ENCODE peak calls at places on chromosomes 5 and 9, in seven cellular contexts. W is MCF 10A, S is PC-9, X is non-pigmented ciliary epithelial cell, Q is left cardiac atrium, Y is A172, U is putamen. N is an unnamed sample.

GRCh38 chr5:135435467-135436330 is 11.4 kb downstream of the DCANP1 start:
- DNase-seq in W (no peak), S (no peak), X (no peak), Q (no peak), Y (no peak), U (no peak), N (no peak)

GRCh38 chr5:146633273-146633672 is 117.3 kb upstream of the GPR151 start:
- DNase-seq in W (no peak), S (no peak), X (no peak), Q (no peak), Y (no peak), U (no peak), N (no peak)

GRCh38 chr9:126614455-126615248 is 924 bp downstream of the LMX1B start:
- DNase-seq in W (no peak), S (no peak), X (no peak), Q (no peak), Y (no peak), U (no peak), N (no peak)

GRCh38 chr9:134307674-134308638 is 18.3 kb upstream of the RXRA start:
- DNase-seq in W (no peak), S (no peak), X (no peak), Q (peak), Y (no peak), U (no peak), N (no peak)

GRCh38 chr9:135224286-135224871 is 136.9 kb downstream of the OLFM1 start:
- DNase-seq in W (peak), S (no peak), X (no peak), Q (no peak), Y (no peak), U (no peak), N (no peak)

GRCh38 chr9:1362845-1363244 is 312.7 kb downstream of the DMRT2 start:
- DNase-seq in W (no peak), S (no peak), X (no peak), Q (no peak), Y (no peak), U (no peak), N (no peak)

GRCh38 chr5:60630836-60631235 is 69.1 kb downstream of the DEPDC1B start:
- DNase-seq in W (no peak), S (no peak), X (no peak), Q (no peak), Y (no peak), U (no peak), N (no peak)

GRCh38 chr9:129656795-129657390 is 8.6 kb upstream of the PRRX2 start:
- DNase-seq in W (peak), S (peak), X (no peak), Q (no peak), Y (peak), U (no peak), N (peak)

GRCh38 chr5:145787001-145787400 is 48.1 kb downstream of the PRELID2 start:
- DNase-seq in W (no peak), S (no peak), X (no peak), Q (no peak), Y (no peak), U (no peak), N (no peak)

GRCh38 chr5:6201626-6202025 is 176.7 kb downstream of the MED10 start:
- DNase-seq in W (no peak), S (no peak), X (no peak), Q (no peak), Y (peak), U (no peak), N (no peak)

GRCh38 chr9:111572945-111573604 is 26.4 kb downstream of the PTGR1 start:
- DNase-seq in W (no peak), S (no peak), X (peak), Q (no peak), Y (peak), U (peak), N (no peak)

GRCh38 chr5:115430374-115430773 is 114.2 kb downstream of the FEM1C start:
- DNase-seq in W (no peak), S (no peak), X (no peak), Q (no peak), Y (no peak), U (no peak), N (no peak)

GRCh38 chr9:36337865-36338264 is 62.2 kb downstream of the RNF38 start:
- DNase-seq in W (peak), S (no peak), X (no peak), Q (peak), Y (no peak), U (no peak), N (no peak)

GRCh38 chr5:181037365-181037861 is 2.7 kb upstream of the BTNL9 start:
- DNase-seq in W (no peak), S (no peak), X (no peak), Q (no peak), Y (no peak), U (no peak), N (no peak)

GRCh38 chr5:3218096-3218495 is 377.5 kb upstream of the IRX1 start:
- DNase-seq in W (no peak), S (no peak), X (no peak), Q (no peak), Y (no peak), U (no peak), N (no peak)

GRCh38 chr5:134568761-134569725 is 43.6 kb downstream of the JADE2 start:
- DNase-seq in W (peak), S (peak), X (no peak), Q (peak), Y (peak), U (peak), N (peak)

GRCh38 chr5:176677209-176677931 is 30.1 kb downstream of the TSPAN17 start:
- DNase-seq in W (no peak), S (no peak), X (no peak), Q (peak), Y (no peak), U (no peak), N (no peak)

GRCh38 chr5:147558826-147559225 is 49.0 kb upstream of the DPYSL3 start:
- DNase-seq in W (peak), S (no peak), X (no peak), Q (peak), Y (peak), U (no peak), N (peak)

GRCh38 chr5:122430328-122430586 is 118.2 kb downstream of the SNCAIP start:
- DNase-seq in W (no peak), S (no peak), X (no peak), Q (no peak), Y (no peak), U (no peak), N (no peak)

GRCh38 chr5:126044111-126044668 is 379.0 kb upstream of the GRAMD2B start:
- DNase-seq in W (no peak), S (no peak), X (peak), Q (no peak), Y (peak), U (no peak), N (peak)

GRCh38 chr5:161546463-161547301 is at the start of gene GABRB2:
- DNase-seq in W (peak), S (no peak), X (no peak), Q (peak), Y (no peak), U (peak), N (peak)

GRCh38 chr5:154205441-154206117 is 15.0 kb downstream of the GALNT10 start:
- DNase-seq in W (no peak), S (no peak), X (no peak), Q (no peak), Y (peak), U (no peak), N (no peak)

GRCh38 chr5:33102551-33102950 is 338.2 kb upstream of the TARS1 start:
- DNase-seq in W (no peak), S (no peak), X (peak), Q (no peak), Y (no peak), U (no peak), N (no peak)

GRCh38 chr5:65062684-65063083 is 294.0 kb downstream of the CWC27 start:
- DNase-seq in W (peak), S (no peak), X (peak), Q (peak), Y (peak), U (no peak), N (peak)

GRCh38 chr5:79014631-79015030 is 29.5 kb upstream of the ARSB start:
- DNase-seq in W (no peak), S (no peak), X (no peak), Q (no peak), Y (no peak), U (no peak), N (no peak)

GRCh38 chr5:7877851-7878250 is 8.9 kb downstream of the MTRR start:
- DNase-seq in W (peak), S (no peak), X (no peak), Q (no peak), Y (no peak), U (no peak), N (peak)

GRCh38 chr9:79390077-79390673 is 181.6 kb upstream of the TLE4 start:
- DNase-seq in W (peak), S (no peak), X (no peak), Q (no peak), Y (peak), U (no peak), N (no peak)

GRCh38 chr5:116573279-116573616 is 1.4 kb downstream of the SEMA6A start:
- DNase-seq in W (no peak), S (no peak), X (no peak), Q (peak), Y (no peak), U (peak), N (no peak)

GRCh38 chr5:1512541-1513291 is 11.0 kb downstream of the LPCAT1 start:
- DNase-seq in W (no peak), S (no peak), X (no peak), Q (no peak), Y (no peak), U (no peak), N (no peak)

GRCh38 chr5:82278711-82279370 is 687 bp upstream of the RPS23 start:
- DNase-seq in W (no peak), S (no peak), X (no peak), Q (no peak), Y (no peak), U (no peak), N (no peak)

GRCh38 chr5:159620853-159621540 is 290.7 kb upstream of the IL12B start:
- DNase-seq in W (peak), S (peak), X (no peak), Q (no peak), Y (no peak), U (no peak), N (no peak)